ENCODE peak calls at places on chromosomes 3 and 15, in nine cellular contexts. P, S, M, X, Z, E, F, J and Q are unnamed samples.

GRCh38 chr3:186882881-186883685 is 40.6 kb downstream of the ADIPOQ start:
- DNase-seq in P (no peak), S (peak), M (peak), X (peak), Z (no peak), E (no peak), F (peak), J (no peak), Q (peak)

GRCh38 chr3:153628591-153628990 is 466.6 kb downstream of the RAP2B start:
- DNase-seq in P (no peak), S (peak), M (no peak), X (no peak), Z (no peak), E (no peak), F (peak), J (no peak), Q (peak)

GRCh38 chr3:16402451-16402850 is 111.0 kb downstream of the RFTN1 start:
- DNase-seq in P (no peak), S (peak), M (no peak), X (no peak), Z (no peak), E (no peak), F (peak), J (no peak), Q (no peak)

GRCh38 chr15:83108266-83109219 is 1.1 kb downstream of the TM6SF1 start:
- DNase-seq in P (peak), S (peak), M (no peak), X (no peak), Z (peak), E (peak), F (peak), J (peak), Q (no peak)

GRCh38 chr15:70242962-70243685 is 145.4 kb upstream of the TLE3 start:
- DNase-seq in P (no peak), S (no peak), M (no peak), X (no peak), Z (no peak), E (no peak), F (no peak), J (no peak), Q (no peak)

GRCh38 chr3:181952221-181952620 is 240.5 kb downstream of the SOX2 start:
- DNase-seq in P (no peak), S (peak), M (no peak), X (no peak), Z (no peak), E (no peak), F (no peak), J (no peak), Q (no peak)

GRCh38 chr3:28081533-28081947 is 159.9 kb upstream of the CMC1 start:
- DNase-seq in P (no peak), S (no peak), M (no peak), X (no peak), Z (no peak), E (no peak), F (no peak), J (no peak), Q (no peak)

GRCh38 chr15:66072616-66073361 is 180.8 kb downstream of the MEGF11 start:
- DNase-seq in P (no peak), S (peak), M (no peak), X (no peak), Z (no peak), E (no peak), F (no peak), J (no peak), Q (no peak)

GRCh38 chr3:36451816-36452215 is 71.5 kb downstream of the STAC start:
- DNase-seq in P (no peak), S (no peak), M (no peak), X (no peak), Z (no peak), E (no peak), F (no peak), J (no peak), Q (no peak)

GRCh38 chr15:68567345-68567744 is 11.4 kb upstream of the CORO2B start:
- DNase-seq in P (no peak), S (no peak), M (no peak), X (no peak), Z (no peak), E (no peak), F (no peak), J (no peak), Q (no peak)

GRCh38 chr3:55852326-55852725 is 365.2 kb upstream of the WNT5A start:
- DNase-seq in P (no peak), S (no peak), M (no peak), X (no peak), Z (no peak), E (no peak), F (no peak), J (no peak), Q (no peak)

GRCh38 chr3:52446042-52446441 is 1.1 kb upstream of the SEMA3G start:
- DNase-seq in P (no peak), S (no peak), M (no peak), X (no peak), Z (no peak), E (no peak), F (no peak), J (no peak), Q (no peak)

GRCh38 chr15:51160484-51160883 is 65.8 kb upstream of the TNFAIP8L3 start:
- DNase-seq in P (no peak), S (no peak), M (peak), X (no peak), Z (no peak), E (no peak), F (no peak), J (no peak), Q (no peak)

GRCh38 chr3:104411760-104412159 is 954.9 kb upstream of the ALCAM start:
- DNase-seq in P (no peak), S (peak), M (no peak), X (no peak), Z (no peak), E (no peak), F (no peak), J (no peak), Q (no peak)

GRCh38 chr3:15478300-15478979 is 43.1 kb downstream of the COLQ start:
- DNase-seq in P (no peak), S (no peak), M (no peak), X (no peak), Z (no peak), E (no peak), F (no peak), J (no peak), Q (no peak)

GRCh38 chr3:152899306-152899705 is 64.4 kb downstream of the P2RY1 start:
- DNase-seq in P (no peak), S (no peak), M (no peak), X (no peak), Z (no peak), E (no peak), F (no peak), J (no peak), Q (no peak)

GRCh38 chr3:89186446-89186845 is 79.0 kb downstream of the EPHA3 start:
- DNase-seq in P (no peak), S (no peak), M (no peak), X (no peak), Z (no peak), E (no peak), F (no peak), J (no peak), Q (no peak)

GRCh38 chr3:138434276-138434874 is at the start of gene ESYT3:
- DNase-seq in P (peak), S (peak), M (no peak), X (no peak), Z (peak), E (peak), F (peak), J (no peak), Q (no peak)

GRCh38 chr3:174986685-174987084 is 127.6 kb downstream of the NAALADL2 start:
- DNase-seq in P (no peak), S (peak), M (no peak), X (no peak), Z (no peak), E (no peak), F (peak), J (no peak), Q (no peak)

GRCh38 chr3:120506076-120506827 is 55.5 kb upstream of the FSTL1 start:
- DNase-seq in P (no peak), S (peak), M (peak), X (no peak), Z (no peak), E (no peak), F (no peak), J (no peak), Q (no peak)

GRCh38 chr3:156360992-156361391 is 193.9 kb downstream of the SSR3 start:
- DNase-seq in P (no peak), S (no peak), M (no peak), X (no peak), Z (no peak), E (no peak), F (no peak), J (no peak), Q (no peak)

GRCh38 chr3:153161138-153161713 is 800 bp upstream of the RAP2B start:
- DNase-seq in P (peak), S (peak), M (peak), X (peak), Z (peak), E (peak), F (peak), J (peak), Q (peak)

GRCh38 chr3:25843332-25843731 is 53.4 kb downstream of the OXSM start:
- DNase-seq in P (no peak), S (no peak), M (no peak), X (no peak), Z (no peak), E (no peak), F (peak), J (no peak), Q (no peak)

GRCh38 chr15:84817461-84818081 is 415 bp downstream of the ALPK3 start:
- DNase-seq in P (no peak), S (no peak), M (no peak), X (no peak), Z (no peak), E (no peak), F (no peak), J (no peak), Q (no peak)
- TF ChIP-seq CTCF in P (no peak), S (no peak), M (no peak), X (no peak), Z (no peak), E (no peak), F (no peak), J (no peak), Q (no peak)

GRCh38 chr3:64462203-64463120 is 225.3 kb downstream of the ADAMTS9 start:
- DNase-seq in P (no peak), S (peak), M (no peak), X (peak), Z (no peak), E (no peak), F (peak), J (peak), Q (peak)
- H3K4me3 ChIP-seq in P (no peak), S (peak), M (no peak), X (peak), Z (peak), E (no peak), F (peak), J (peak), Q (peak)

DNA sequence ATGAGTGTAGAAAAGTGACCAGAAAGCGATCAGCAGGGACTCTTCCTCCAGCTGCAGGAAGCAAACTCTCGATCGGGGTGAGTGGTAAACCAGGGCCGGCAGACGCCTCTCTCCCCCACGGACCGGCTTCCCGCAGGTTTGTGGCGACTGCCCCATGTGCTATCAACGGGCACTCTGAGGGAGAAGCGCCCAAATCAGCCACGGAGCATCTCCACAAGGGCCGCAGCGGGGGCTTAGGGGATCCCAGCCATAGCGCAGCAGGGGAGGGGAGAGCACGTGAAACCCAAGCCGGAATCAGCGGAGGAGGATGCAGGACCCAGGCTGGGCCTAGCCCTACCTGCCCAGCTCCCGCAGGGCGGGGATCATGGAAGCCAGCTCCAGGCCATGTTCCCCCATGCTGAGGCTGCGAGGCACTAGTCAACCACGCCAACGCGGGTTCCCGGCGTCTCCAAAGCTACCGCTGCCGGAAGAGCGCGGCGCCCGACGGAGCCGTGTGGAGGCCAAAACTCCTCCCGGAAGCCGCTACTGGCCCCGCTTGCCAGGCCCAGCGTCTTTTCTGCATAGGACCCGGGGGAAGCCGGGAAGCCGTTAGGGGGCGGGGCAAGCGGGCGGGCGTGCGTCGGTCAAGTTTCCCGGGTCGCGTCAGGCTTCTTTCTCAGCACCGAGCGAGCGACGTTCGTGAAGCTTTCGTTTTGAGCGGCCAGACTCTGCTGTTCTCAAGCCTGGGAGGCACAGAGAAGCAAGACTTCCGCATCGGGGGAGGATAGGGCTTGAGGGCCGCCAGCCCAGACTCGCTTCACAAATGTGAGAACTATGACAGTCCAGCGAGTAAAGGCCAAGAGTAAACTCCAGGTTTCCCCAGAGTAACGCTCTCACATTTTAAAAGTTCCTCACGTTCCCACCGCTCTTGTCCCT is at the start of gene ATR:
- DNase-seq in P (peak), S (peak), M (peak), X (peak), Z (peak), E (peak), F (peak), J (peak), Q (peak)
- TF ChIP-seq CTCF in P (no peak), S (no peak), M (no peak), X (no peak), Z (no peak), E (no peak), F (no peak), J (no peak), Q (no peak)

GRCh38 chr15:80989518-80990478 is at the start of gene MESD:
- DNase-seq in P (peak), S (peak), M (peak), X (peak), Z (peak), E (peak), F (peak), J (peak), Q (peak)
- H3K4me3 ChIP-seq in P (peak), S (peak), M (peak), X (peak), Z (peak), E (peak), F (peak), J (peak), Q (peak)

GRCh38 chr15:44317423-44317822 is 28.9 kb downstream of the GOLM2 start:
- DNase-seq in P (no peak), S (no peak), M (no peak), X (no peak), Z (no peak), E (no peak), F (no peak), J (no peak), Q (no peak)

GRCh38 chr15:44314512-44314911 is 26.0 kb downstream of the GOLM2 start:
- DNase-seq in P (no peak), S (no peak), M (no peak), X (no peak), Z (no peak), E (no peak), F (no peak), J (no peak), Q (no peak)

GRCh38 chr15:44315164-44315563 is 26.6 kb downstream of the GOLM2 start:
- DNase-seq in P (no peak), S (no peak), M (no peak), X (no peak), Z (no peak), E (no peak), F (no peak), J (no peak), Q (no peak)

GRCh38 chr15:44315773-44316465 is 27.4 kb downstream of the GOLM2 start:
- DNase-seq in P (no peak), S (no peak), M (no peak), X (no peak), Z (no peak), E (no peak), F (no peak), J (no peak), Q (no peak)

GRCh38 chr15:44319385-44319784 is 30.9 kb downstream of the GOLM2 start:
- DNase-seq in P (no peak), S (no peak), M (no peak), X (no peak), Z (no peak), E (no peak), F (no peak), J (no peak), Q (no peak)
- TF ChIP-seq CTCF in P (no peak), S (no peak), M (no peak), X (no peak), Z (no peak), E (no peak), F (no peak), J (no peak), Q (no peak)

GRCh38 chr3:113623827-113624226 is 72.6 kb downstream of the USF3 start:
- DNase-seq in P (no peak), S (no peak), M (no peak), X (no peak), Z (no peak), E (no peak), F (no peak), J (no peak), Q (no peak)
- H3K4me3 ChIP-seq in P (no peak), S (no peak), M (no peak), X (no peak), Z (peak), E (no peak), F (no peak), J (no peak), Q (no peak)